ENCODE peak calls at places on chromosome 16, in five cellular contexts. One of them, this sample, is unnamed.

GRCh38 chr16:65834680-65835079 is 531.8 kb upstream of the CDH5 start:
- DNase-seq in H1: no peak
- DNase-seq in GM12878: no peak
- DNase-seq in HepG2: no peak
- DNase-seq in K562: no peak
- DNase-seq in this sample: no peak

GRCh38 chr16:48232459-48233040 is 11.6 kb upstream of the LONP2 start:
- DNase-seq in H1: no peak
- DNase-seq in GM12878: no peak
- DNase-seq in HepG2: no peak
- DNase-seq in K562: no peak
- DNase-seq in this sample: no peak

GRCh38 chr16:79970551-79971236 is 370.2 kb upstream of the MAF start:
- DNase-seq in H1: no peak
- DNase-seq in GM12878: no peak
- DNase-seq in HepG2: no peak
- DNase-seq in K562: peak
- DNase-seq in this sample: peak

GRCh38 chr16:8864480-8864879 is 4.3 kb downstream of the CARHSP1 start:
- DNase-seq in H1: no peak
- DNase-seq in GM12878: no peak
- DNase-seq in HepG2: no peak
- DNase-seq in K562: no peak
- DNase-seq in this sample: no peak

GRCh38 chr16:50259334-50260205 is 6.8 kb upstream of the ADCY7 start:
- DNase-seq in H1: no peak
- DNase-seq in GM12878: no peak
- DNase-seq in HepG2: no peak
- DNase-seq in K562: no peak
- DNase-seq in this sample: no peak

GRCh38 chr16:5841934-5842333 is 744.3 kb upstream of the EEF2KMT start:
- DNase-seq in H1: no peak
- DNase-seq in GM12878: no peak
- DNase-seq in HepG2: no peak
- DNase-seq in K562: no peak
- DNase-seq in this sample: no peak

GRCh38 chr16:12780467-12780866 is 23.2 kb downstream of the CPPED1 start:
- DNase-seq in H1: no peak
- DNase-seq in GM12878: no peak
- DNase-seq in HepG2: no peak
- DNase-seq in K562: no peak
- DNase-seq in this sample: no peak

GRCh38 chr16:53007095-53007494 is 45.6 kb downstream of the CHD9NB start:
- DNase-seq in H1: no peak
- DNase-seq in GM12878: no peak
- DNase-seq in HepG2: no peak
- DNase-seq in K562: no peak
- DNase-seq in this sample: no peak

GRCh38 chr16:15741207-15741871 is 91.3 kb downstream of the NDE1 start:
- DNase-seq in H1: no peak
- DNase-seq in GM12878: no peak
- DNase-seq in HepG2: no peak
- DNase-seq in K562: no peak
- DNase-seq in this sample: no peak

GRCh38 chr16:18789850-18790706 is at the start of gene RPS15A:
- DNase-seq in H1: peak
- DNase-seq in GM12878: peak
- DNase-seq in HepG2: peak
- DNase-seq in K562: peak
- DNase-seq in this sample: peak

GRCh38 chr16:81520151-81520470 is 75.5 kb downstream of the CMIP start:
- DNase-seq in H1: no peak
- DNase-seq in GM12878: no peak
- DNase-seq in HepG2: no peak
- DNase-seq in K562: no peak
- DNase-seq in this sample: no peak

GRCh38 chr16:74607310-74607966 is 524 bp upstream of the GLG1 start:
- DNase-seq in H1: no peak
- DNase-seq in GM12878: no peak
- DNase-seq in HepG2: peak
- DNase-seq in K562: no peak
- DNase-seq in this sample: no peak

GRCh38 chr16:13521356-13521755 is 398.6 kb upstream of the ERCC4 start:
- DNase-seq in H1: no peak
- DNase-seq in GM12878: no peak
- DNase-seq in HepG2: no peak
- DNase-seq in K562: no peak
- DNase-seq in this sample: no peak

DNA sequence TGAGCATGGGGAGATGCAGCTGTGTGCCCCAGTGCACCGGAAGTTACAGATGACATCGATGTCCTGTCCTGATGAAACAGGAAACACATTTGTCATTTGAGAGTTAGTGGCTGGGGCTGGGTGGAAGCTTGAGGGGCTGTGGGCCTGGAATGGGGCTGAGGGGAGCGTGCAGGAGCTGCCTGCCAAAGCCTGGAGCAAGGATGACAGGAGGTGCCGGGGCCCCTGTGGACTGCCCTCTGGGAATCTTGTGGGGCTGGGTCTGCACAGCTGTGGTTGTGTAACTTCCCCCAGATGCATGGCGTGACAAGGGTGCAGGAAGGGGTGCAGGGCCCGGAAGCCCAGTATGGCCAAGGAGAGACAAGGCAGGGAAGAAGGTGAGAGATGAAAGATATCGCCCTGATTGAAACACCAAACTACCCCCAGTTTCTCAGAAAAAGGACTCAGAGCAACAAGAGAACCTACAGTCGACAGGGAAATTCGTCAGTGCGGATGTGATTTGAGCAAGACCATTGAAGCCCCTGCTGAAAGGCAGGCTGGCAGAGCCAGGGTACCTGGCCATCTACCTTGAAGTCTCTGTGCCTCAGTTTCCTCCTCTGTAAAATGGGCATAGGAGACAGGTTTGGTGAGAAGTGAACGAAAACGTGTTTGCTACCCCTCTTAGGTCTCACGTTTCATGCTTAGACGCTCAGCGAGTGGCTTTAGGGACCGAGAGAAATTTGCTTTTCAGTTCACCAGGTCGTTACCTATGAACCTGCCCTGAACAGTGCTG is 8.8 kb downstream of the MMP25 start:
- DNase-seq in H1: no peak
- DNase-seq in GM12878: no peak
- DNase-seq in HepG2: no peak
- DNase-seq in K562: no peak
- DNase-seq in this sample: no peak
- TF ChIP-seq MAX in H1: no peak
- TF ChIP-seq MAX in GM12878: no peak
- TF ChIP-seq MAX in HepG2: no peak
- TF ChIP-seq MAX in K562: no peak
- TF ChIP-seq MAX in this sample: no peak

GRCh38 chr16:82751020-82751419 is 124.3 kb downstream of the CDH13 start:
- DNase-seq in H1: no peak
- DNase-seq in GM12878: no peak
- DNase-seq in HepG2: no peak
- DNase-seq in K562: no peak
- DNase-seq in this sample: no peak
- H3K4me3 ChIP-seq in H1: no peak
- H3K4me3 ChIP-seq in GM12878: no peak
- H3K4me3 ChIP-seq in HepG2: no peak
- H3K4me3 ChIP-seq in K562: no peak
- H3K4me3 ChIP-seq in this sample: no peak

GRCh38 chr16:72013389-72013788 is 4.8 kb downstream of the DHODH start:
- DNase-seq in H1: no peak
- DNase-seq in GM12878: no peak
- DNase-seq in HepG2: no peak
- DNase-seq in K562: peak
- DNase-seq in this sample: no peak
- TF ChIP-seq KDM1A in H1: no peak
- TF ChIP-seq KDM1A in GM12878: no peak
- TF ChIP-seq KDM1A in HepG2: no peak
- TF ChIP-seq KDM1A in K562: no peak
- TF ChIP-seq KDM1A in this sample: no peak

GRCh38 chr16:728131-728889 is 1.4 kb downstream of the HAGHL start:
- DNase-seq in H1: no peak
- DNase-seq in GM12878: no peak
- DNase-seq in HepG2: no peak
- DNase-seq in K562: peak
- DNase-seq in this sample: peak
- TF ChIP-seq MAX in H1: peak
- TF ChIP-seq MAX in GM12878: peak
- TF ChIP-seq MAX in HepG2: peak
- TF ChIP-seq MAX in K562: peak
- TF ChIP-seq MAX in this sample: peak

DNA sequence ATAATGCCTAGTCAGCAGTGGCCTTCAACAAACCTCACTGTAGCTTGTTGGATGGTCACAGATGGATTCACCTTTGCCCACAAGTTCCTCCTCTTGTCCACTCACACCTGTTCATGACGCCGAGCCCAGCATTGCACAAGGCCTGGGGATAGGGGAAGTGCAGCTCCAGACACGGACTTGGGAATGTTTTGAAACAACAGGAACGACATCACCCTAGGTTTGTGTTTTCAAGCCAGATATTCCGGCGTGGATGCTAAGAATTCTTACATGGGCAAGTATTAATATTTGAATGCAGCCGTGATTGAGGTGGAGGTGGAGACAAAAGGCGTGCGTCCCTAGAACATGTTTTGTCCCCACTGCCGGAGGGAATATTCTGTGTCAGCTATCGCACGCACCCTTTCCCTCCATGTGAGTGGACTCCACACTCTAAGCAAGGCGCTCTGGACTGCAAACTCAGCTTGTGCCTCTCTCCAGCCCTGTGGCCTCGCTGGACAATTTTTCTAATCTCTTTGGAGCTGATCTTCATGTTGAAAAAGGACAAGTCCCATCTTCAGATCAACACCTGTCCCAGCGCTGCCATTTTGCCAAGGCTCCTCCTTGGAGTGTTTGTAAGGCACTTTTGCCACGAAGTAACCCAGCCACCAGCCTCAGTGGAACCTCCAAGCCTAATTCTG is 2.0 kb upstream of the BANP start:
- DNase-seq in H1: no peak
- DNase-seq in GM12878: no peak
- DNase-seq in HepG2: peak
- DNase-seq in K562: no peak
- DNase-seq in this sample: no peak
- H3K4me3 ChIP-seq in H1: no peak
- H3K4me3 ChIP-seq in GM12878: no peak
- H3K4me3 ChIP-seq in HepG2: peak
- H3K4me3 ChIP-seq in K562: no peak
- H3K4me3 ChIP-seq in this sample: peak

GRCh38 chr16:30820952-30821421 is 34.0 kb upstream of the ZNF629 start:
- DNase-seq in H1: no peak
- DNase-seq in GM12878: no peak
- DNase-seq in HepG2: no peak
- DNase-seq in K562: no peak
- DNase-seq in this sample: no peak
- TF ChIP-seq KDM1A in H1: no peak
- TF ChIP-seq KDM1A in GM12878: no peak
- TF ChIP-seq KDM1A in HepG2: no peak
- TF ChIP-seq KDM1A in K562: no peak
- TF ChIP-seq KDM1A in this sample: no peak

DNA sequence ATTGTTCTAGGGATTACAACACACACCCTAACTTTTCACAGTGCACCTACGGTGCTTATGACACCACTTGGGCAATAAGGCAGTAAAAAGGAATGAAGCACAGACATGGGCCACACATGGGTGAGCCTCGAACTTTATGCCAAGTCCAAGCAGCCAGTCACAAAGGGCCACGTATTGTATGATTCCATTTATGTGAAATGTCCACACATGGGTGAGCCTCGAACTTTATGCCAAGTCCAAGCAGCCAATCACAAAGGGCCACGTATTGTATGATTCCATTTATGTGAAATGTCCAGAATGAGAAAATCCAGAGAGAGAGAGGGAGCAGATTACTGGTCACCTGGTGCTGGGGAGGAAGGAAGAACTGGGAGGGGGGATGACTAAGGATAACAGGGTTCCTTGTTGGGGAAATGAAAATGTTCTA is 22.2 kb downstream of the RMI2 start:
- DNase-seq in H1: no peak
- DNase-seq in GM12878: no peak
- DNase-seq in HepG2: no peak
- DNase-seq in K562: peak
- DNase-seq in this sample: no peak
- TF ChIP-seq MAX in H1: no peak
- TF ChIP-seq MAX in GM12878: no peak
- TF ChIP-seq MAX in HepG2: no peak
- TF ChIP-seq MAX in K562: no peak
- TF ChIP-seq MAX in this sample: no peak

DNA sequence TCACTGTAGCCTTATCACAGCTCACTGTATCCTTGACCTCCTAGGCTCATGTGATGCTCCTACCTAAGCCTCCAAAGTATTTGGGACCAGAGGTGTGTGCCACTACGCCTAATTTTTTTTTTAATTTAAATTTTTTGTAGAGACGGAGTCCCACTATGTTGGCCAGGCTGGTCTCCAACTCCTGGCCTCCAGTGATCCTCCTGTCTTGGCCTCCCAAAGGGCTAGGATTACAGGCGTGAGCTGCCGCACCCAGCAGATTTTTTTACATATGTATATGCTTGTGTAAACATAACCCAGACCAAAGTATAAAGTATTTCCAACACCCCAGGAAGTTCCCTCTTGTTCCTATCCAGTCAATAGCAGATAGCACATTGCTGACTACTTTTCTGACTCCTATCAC is 1.7 kb upstream of the PGP start:
- DNase-seq in H1: no peak
- DNase-seq in GM12878: no peak
- DNase-seq in HepG2: no peak
- DNase-seq in K562: no peak
- DNase-seq in this sample: no peak
- H3K4me3 ChIP-seq in H1: peak
- H3K4me3 ChIP-seq in GM12878: no peak
- H3K4me3 ChIP-seq in HepG2: no peak
- H3K4me3 ChIP-seq in K562: peak
- H3K4me3 ChIP-seq in this sample: peak

DNA sequence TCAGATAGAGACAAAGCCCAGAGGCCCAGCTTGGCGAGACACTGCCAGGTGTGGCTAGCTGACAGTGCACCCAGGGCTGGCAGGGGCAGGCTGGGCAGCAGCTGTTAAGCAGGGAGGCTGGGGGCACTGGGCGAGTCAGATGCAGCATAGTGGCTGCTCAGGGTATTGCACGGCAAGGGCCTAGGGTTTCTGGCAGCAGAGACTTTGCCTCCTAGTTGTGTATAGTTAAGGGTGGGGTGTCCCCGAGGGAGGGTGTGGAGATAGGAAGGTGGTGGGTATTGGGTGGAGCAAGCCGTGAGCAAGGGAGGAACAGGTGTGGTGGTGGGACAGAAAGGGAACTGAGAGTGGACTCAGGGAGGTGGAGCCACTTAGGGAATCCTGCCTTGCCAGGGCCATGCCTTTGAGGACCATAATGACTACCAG is 66.0 kb downstream of the SMPD3 start:
- DNase-seq in H1: peak
- DNase-seq in GM12878: no peak
- DNase-seq in HepG2: no peak
- DNase-seq in K562: peak
- DNase-seq in this sample: peak
- TF ChIP-seq KDM1A in H1: no peak
- TF ChIP-seq KDM1A in GM12878: no peak
- TF ChIP-seq KDM1A in HepG2: no peak
- TF ChIP-seq KDM1A in K562: no peak
- TF ChIP-seq KDM1A in this sample: no peak